ENCODE peak calls at places on chromosome 3, in five cellular contexts. One of them, this sample, is unnamed.

GRCh38 chr3:160564205-160564922 is 1.0 kb downstream of the KPNA4 start:
- DNase-seq in choroid plexus epithelial cell: peak; percentile 10
- DNase-seq in progenitor cell of endocrine pancreas: no peak
- DNase-seq in AG10803: no peak
- DNase-seq in fibroblast of pulmonary artery: no peak
- DNase-seq in this sample: no peak

GRCh38 chr3:184611606-184612304 is 50.2 kb downstream of the EPHB3 start:
- DNase-seq in choroid plexus epithelial cell: no peak
- DNase-seq in AG10803: peak; percentile 51
- DNase-seq in progenitor cell of endocrine pancreas: no peak
- DNase-seq in fibroblast of pulmonary artery: no peak
- DNase-seq in this sample: no peak

GRCh38 chr3:79032686-79033318 is 735.0 kb downstream of the ROBO1 start:
- DNase-seq in fibroblast of pulmonary artery: peak; percentile 82
- DNase-seq in progenitor cell of endocrine pancreas: no peak
- DNase-seq in AG10803: peak; percentile 57
- DNase-seq in choroid plexus epithelial cell: peak; percentile 81
- DNase-seq in this sample: no peak

GRCh38 chr3:42507252-42507651 is 4.8 kb downstream of the VIPR1 start:
- DNase-seq in progenitor cell of endocrine pancreas: peak; percentile 9
- DNase-seq in fibroblast of pulmonary artery: peak; percentile 18
- DNase-seq in choroid plexus epithelial cell: no peak
- DNase-seq in AG10803: no peak
- DNase-seq in this sample: no peak

GRCh38 chr3:194617058-194617671 is 16.1 kb downstream of the TMEM44 start:
- DNase-seq in choroid plexus epithelial cell: no peak
- DNase-seq in progenitor cell of endocrine pancreas: no peak
- DNase-seq in fibroblast of pulmonary artery: no peak
- DNase-seq in AG10803: no peak
- DNase-seq in this sample: no peak

GRCh38 chr3:149581681-149582349 is 76.0 kb downstream of the WWTR1 start:
- DNase-seq in progenitor cell of endocrine pancreas: no peak
- DNase-seq in AG10803: peak; percentile 82
- DNase-seq in fibroblast of pulmonary artery: peak; percentile 75
- DNase-seq in choroid plexus epithelial cell: peak; percentile 82
- DNase-seq in this sample: no peak

GRCh38 chr3:119944091-119944490 is 150.2 kb downstream of the GSK3B start:
- DNase-seq in AG10803: no peak
- DNase-seq in choroid plexus epithelial cell: no peak
- DNase-seq in fibroblast of pulmonary artery: no peak
- DNase-seq in progenitor cell of endocrine pancreas: no peak
- DNase-seq in this sample: no peak

GRCh38 chr3:42686832-42687650 is 1.7 kb downstream of the KLHL40 start:
- DNase-seq in AG10803: no peak
- DNase-seq in fibroblast of pulmonary artery: no peak
- DNase-seq in progenitor cell of endocrine pancreas: no peak
- DNase-seq in choroid plexus epithelial cell: no peak
- DNase-seq in this sample: no peak

GRCh38 chr3:1118074-1118473 is 25.2 kb downstream of the CNTN6 start:
- DNase-seq in fibroblast of pulmonary artery: peak; percentile 25
- DNase-seq in AG10803: no peak
- DNase-seq in choroid plexus epithelial cell: peak; percentile 77
- DNase-seq in progenitor cell of endocrine pancreas: no peak
- DNase-seq in this sample: no peak

GRCh38 chr3:55341502-55342031 is 145.5 kb downstream of the WNT5A start:
- DNase-seq in choroid plexus epithelial cell: peak; percentile 42
- DNase-seq in progenitor cell of endocrine pancreas: no peak
- DNase-seq in AG10803: peak; percentile 86
- DNase-seq in fibroblast of pulmonary artery: no peak
- DNase-seq in this sample: no peak

GRCh38 chr3:50297896-50298725 is 1.1 kb downstream of the HYAL3 start:
- DNase-seq in progenitor cell of endocrine pancreas: no peak
- DNase-seq in fibroblast of pulmonary artery: no peak
- DNase-seq in AG10803: no peak
- DNase-seq in choroid plexus epithelial cell: peak; percentile 26
- DNase-seq in this sample: no peak
- TF ChIP-seq CTCF in progenitor cell of endocrine pancreas: peak; percentile 15
- TF ChIP-seq CTCF in fibroblast of pulmonary artery: peak; percentile 26
- TF ChIP-seq CTCF in AG10803: peak; percentile 36
- TF ChIP-seq CTCF in choroid plexus epithelial cell: peak; percentile 42
- TF ChIP-seq CTCF in this sample: no peak

DNA sequence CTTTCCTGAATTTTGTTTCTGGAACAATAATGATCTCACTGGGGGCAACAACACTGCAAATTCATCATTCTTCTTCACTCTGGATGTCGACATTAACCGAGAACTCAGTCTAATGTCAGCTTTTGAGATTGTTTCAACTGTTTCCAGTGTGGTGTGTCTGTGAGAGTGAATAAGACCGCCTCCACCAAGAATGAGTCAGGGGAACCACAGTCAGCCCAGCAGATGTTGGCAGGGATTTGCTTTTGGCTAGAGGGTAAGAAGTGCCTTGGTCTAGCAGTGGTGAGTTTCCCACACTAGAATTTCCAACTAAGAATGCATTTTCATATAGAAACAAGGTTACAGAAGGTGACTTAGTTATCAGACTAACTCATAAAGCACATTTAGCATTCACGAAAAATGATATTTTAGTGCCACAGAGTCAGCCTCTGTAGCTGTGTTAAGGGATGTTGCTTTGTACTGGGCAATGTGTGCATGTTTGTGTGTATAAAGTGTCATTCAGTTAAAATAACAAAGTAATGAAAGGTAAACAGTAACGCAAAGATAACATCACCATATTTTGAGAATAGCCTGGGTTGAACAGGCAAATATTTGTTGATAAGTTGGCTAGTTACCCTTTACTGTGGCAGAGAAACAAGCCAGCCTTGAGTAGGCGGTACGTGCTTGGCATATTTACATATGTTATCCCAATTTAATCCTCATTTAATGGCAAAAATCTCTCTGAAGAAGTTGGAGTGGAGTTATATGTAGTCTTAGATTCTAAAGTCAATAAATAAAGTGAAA is 33.8 kb downstream of the DRD3 start:
- DNase-seq in fibroblast of pulmonary artery: peak; percentile 93
- DNase-seq in choroid plexus epithelial cell: peak; percentile 95
- DNase-seq in progenitor cell of endocrine pancreas: no peak
- DNase-seq in AG10803: peak; percentile 92
- DNase-seq in this sample: no peak
- TF ChIP-seq CTCF in fibroblast of pulmonary artery: no peak
- TF ChIP-seq CTCF in choroid plexus epithelial cell: no peak
- TF ChIP-seq CTCF in progenitor cell of endocrine pancreas: no peak
- TF ChIP-seq CTCF in AG10803: no peak
- TF ChIP-seq CTCF in this sample: no peak

DNA sequence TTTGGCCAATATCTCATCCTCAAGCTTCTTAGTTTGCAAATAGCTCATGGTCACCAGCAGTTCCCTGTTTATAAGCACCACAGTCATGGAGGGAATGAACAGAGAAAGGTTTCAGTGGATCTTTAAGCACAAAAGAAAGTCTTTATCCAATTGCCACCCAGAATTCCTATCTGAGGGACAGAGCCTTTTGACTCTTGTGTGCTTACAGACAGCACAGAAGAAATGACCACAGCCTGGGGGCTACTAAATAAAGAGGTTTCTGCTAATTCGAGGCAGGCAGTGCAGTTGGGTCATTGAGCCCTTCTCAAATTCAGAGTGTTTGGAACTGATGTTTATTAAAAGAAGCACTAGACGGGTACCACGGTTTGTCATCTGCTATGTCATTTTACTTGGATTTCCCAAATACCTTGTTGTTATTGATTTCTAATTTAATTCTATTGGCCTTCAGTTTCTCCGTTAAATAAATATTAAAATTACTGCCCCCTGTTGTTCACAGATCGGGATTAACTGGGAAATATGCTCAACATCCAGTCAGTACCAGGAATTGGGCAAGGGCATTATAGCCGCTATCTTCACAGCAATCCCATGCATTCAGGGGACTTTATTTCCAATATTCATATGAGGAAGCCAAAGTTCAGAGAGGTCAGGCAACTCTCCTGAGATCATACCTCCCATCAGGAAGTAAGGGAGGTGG is 3.6 kb downstream of the PRICKLE2 start:
- DNase-seq in progenitor cell of endocrine pancreas: no peak
- DNase-seq in AG10803: no peak
- DNase-seq in fibroblast of pulmonary artery: no peak
- DNase-seq in choroid plexus epithelial cell: no peak
- DNase-seq in this sample: no peak
- TF ChIP-seq CTCF in progenitor cell of endocrine pancreas: no peak
- TF ChIP-seq CTCF in AG10803: no peak
- TF ChIP-seq CTCF in fibroblast of pulmonary artery: no peak
- TF ChIP-seq CTCF in choroid plexus epithelial cell: no peak
- TF ChIP-seq CTCF in this sample: no peak

GRCh38 chr3:27138005-27138404 is 231.2 kb downstream of the NEK10 start:
- DNase-seq in AG10803: no peak
- DNase-seq in fibroblast of pulmonary artery: no peak
- DNase-seq in progenitor cell of endocrine pancreas: no peak
- DNase-seq in choroid plexus epithelial cell: no peak
- DNase-seq in this sample: no peak
- TF ChIP-seq CTCF in AG10803: no peak
- TF ChIP-seq CTCF in fibroblast of pulmonary artery: no peak
- TF ChIP-seq CTCF in progenitor cell of endocrine pancreas: no peak
- TF ChIP-seq CTCF in choroid plexus epithelial cell: no peak
- TF ChIP-seq CTCF in this sample: no peak

GRCh38 chr3:138834359-138835176 is at the start of gene PIK3CB:
- DNase-seq in fibroblast of pulmonary artery: peak; percentile 77
- DNase-seq in choroid plexus epithelial cell: peak; percentile 69
- DNase-seq in AG10803: peak; percentile 81
- DNase-seq in progenitor cell of endocrine pancreas: peak; percentile 87
- DNase-seq in this sample: peak; percentile 85
- TF ChIP-seq CTCF in fibroblast of pulmonary artery: no peak
- TF ChIP-seq CTCF in choroid plexus epithelial cell: no peak
- TF ChIP-seq CTCF in AG10803: no peak
- TF ChIP-seq CTCF in progenitor cell of endocrine pancreas: peak; percentile 63
- TF ChIP-seq CTCF in this sample: no peak

DNA sequence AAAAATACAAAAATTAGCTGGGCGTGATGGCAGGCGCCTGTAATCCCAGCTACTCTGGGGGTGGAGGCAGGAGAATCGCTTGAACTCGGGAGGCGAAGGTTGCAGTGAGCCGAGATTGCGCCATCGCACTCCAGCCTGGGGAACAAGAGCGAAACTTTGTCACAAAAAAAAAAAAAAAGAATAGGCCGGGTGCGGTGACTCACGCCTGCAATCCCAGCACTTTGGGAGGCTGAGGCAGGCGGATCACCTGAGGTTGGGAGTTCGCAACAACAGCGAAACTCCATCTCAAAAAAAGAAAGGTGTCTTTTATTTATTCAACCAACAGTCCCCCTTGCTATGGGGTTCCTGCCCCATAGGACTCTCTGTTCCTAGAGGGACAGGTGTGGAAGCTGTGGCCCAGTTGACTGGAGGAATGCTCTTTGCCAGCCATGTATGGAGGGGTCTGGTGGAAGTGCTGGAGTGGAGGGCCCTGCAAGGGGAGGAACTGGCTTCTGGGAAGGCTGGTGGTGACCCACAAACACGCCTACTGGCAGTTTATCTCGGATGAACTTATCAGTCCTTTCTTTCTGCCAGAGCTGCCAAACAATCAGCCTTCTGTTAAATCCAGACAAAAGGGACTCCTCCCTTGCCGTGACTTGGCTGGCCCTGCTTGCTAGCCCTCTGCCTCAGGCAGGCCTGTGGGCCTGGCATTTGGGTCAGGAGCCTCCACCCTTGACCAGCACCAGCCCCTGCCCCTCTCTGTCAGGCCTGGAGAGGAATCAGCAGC is 4.6 kb upstream of the DAG1 start:
- DNase-seq in choroid plexus epithelial cell: no peak
- DNase-seq in fibroblast of pulmonary artery: peak; percentile 45
- DNase-seq in progenitor cell of endocrine pancreas: no peak
- DNase-seq in AG10803: no peak
- DNase-seq in this sample: no peak
- TF ChIP-seq CTCF in choroid plexus epithelial cell: no peak
- TF ChIP-seq CTCF in fibroblast of pulmonary artery: no peak
- TF ChIP-seq CTCF in progenitor cell of endocrine pancreas: no peak
- TF ChIP-seq CTCF in AG10803: no peak
- TF ChIP-seq CTCF in this sample: no peak

GRCh38 chr3:49745986-49746385 is 22.2 kb upstream of the GMPPB start:
- DNase-seq in fibroblast of pulmonary artery: peak; percentile 51
- DNase-seq in choroid plexus epithelial cell: peak; percentile 52
- DNase-seq in AG10803: no peak
- DNase-seq in progenitor cell of endocrine pancreas: no peak
- DNase-seq in this sample: no peak
- TF ChIP-seq CTCF in fibroblast of pulmonary artery: no peak
- TF ChIP-seq CTCF in choroid plexus epithelial cell: no peak
- TF ChIP-seq CTCF in AG10803: no peak
- TF ChIP-seq CTCF in progenitor cell of endocrine pancreas: no peak
- TF ChIP-seq CTCF in this sample: no peak

DNA sequence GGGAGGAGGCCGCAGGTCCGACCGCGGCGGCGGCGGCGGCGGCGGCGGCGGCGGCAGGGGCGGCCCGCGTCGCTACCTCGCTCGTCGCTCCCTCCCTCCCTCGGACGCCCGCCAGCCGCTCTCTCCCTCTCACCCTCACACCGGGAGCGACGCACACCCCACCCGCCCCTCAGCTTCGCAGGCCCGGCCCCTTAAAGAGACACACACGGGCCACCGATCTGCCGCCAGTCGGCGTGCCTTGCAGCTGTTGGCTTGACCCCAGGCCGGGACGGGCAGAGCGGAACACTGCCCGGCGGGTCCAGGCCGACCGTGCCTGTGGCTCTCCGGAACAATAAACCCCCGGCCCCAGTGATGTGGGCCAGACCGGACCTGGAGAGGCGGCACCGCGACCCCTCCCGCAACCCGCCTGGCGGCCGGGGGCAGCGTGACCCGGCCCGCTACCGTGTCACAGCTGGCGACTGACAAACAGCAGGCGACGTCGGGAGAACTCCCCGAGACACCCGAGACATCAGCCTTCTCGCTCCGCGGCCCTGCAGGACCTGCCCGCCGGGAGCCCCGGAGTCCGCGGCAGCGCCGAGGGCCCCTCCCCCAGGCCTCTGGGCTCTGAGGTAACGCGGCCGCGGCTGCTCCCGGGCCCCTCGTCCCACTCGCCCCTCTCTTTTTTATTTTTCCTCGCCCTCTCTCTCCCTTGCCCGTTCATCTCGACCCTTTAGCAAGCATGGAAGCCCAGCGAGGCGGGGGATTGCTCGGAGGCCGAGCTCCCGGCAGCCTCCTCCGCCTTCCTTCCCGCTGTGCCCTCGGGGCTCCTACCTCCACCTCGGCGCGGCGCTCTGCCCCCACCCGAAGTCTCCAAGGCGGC is at the start of gene SETD2:
- DNase-seq in fibroblast of pulmonary artery: peak; percentile 91
- DNase-seq in AG10803: peak; percentile 94
- DNase-seq in progenitor cell of endocrine pancreas: peak; percentile 80
- DNase-seq in choroid plexus epithelial cell: peak; percentile 92
- DNase-seq in this sample: peak; percentile 80
- TF ChIP-seq CTCF in fibroblast of pulmonary artery: peak; percentile 10
- TF ChIP-seq CTCF in AG10803: peak; percentile 15
- TF ChIP-seq CTCF in progenitor cell of endocrine pancreas: peak; percentile 35
- TF ChIP-seq CTCF in choroid plexus epithelial cell: peak; percentile 40
- TF ChIP-seq CTCF in this sample: no peak

DNA sequence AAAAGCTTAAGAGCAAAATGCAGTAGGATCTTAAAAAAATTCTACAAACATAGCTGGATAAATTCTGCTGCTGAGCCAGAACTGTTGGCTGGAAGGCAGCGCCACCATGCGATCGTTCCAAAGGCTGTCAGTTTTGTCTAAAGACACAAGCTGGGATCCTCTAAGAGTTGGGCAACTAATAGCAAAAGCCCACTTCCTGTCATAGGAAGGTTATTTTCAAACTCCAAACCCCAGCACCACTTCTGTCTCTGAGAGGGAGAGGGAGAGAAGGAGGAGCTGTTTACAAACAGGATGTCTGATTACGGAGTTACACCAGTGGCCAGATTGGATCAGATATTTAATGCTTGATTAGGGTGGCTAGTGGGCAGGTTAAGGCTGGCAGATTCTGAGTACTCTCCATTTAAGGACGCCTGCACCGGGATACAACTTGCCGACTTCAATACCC is 44.0 kb downstream of the EIF4E3 start:
- DNase-seq in AG10803: peak; percentile 82
- DNase-seq in progenitor cell of endocrine pancreas: peak; percentile 23
- DNase-seq in fibroblast of pulmonary artery: peak; percentile 83
- DNase-seq in choroid plexus epithelial cell: peak; percentile 94
- DNase-seq in this sample: peak; percentile 59
- TF ChIP-seq CTCF in AG10803: peak; percentile 92
- TF ChIP-seq CTCF in progenitor cell of endocrine pancreas: peak; percentile 82
- TF ChIP-seq CTCF in fibroblast of pulmonary artery: peak; percentile 91
- TF ChIP-seq CTCF in choroid plexus epithelial cell: peak; percentile 95
- TF ChIP-seq CTCF in this sample: peak; percentile 55